ENCODE peak calls at places on chromosomes 2 and 18, in six cellular contexts. M is PC-9, Q is GM23248, L is GM10248, V is putamen, E is brain microvascular endothelial cell. N is an unnamed sample.

GRCh38 chr2:60262178-60262577 is 291.3 kb downstream of the BCL11A start:
- DNase-seq in Q (no peak), E (no peak), M (no peak), L (no peak), V (no peak), N (no peak)

GRCh38 chr2:192194065-192194865 is 468 bp downstream of the TMEFF2 start:
- DNase-seq in M (no peak), V (no peak), E (peak; percentile 4), Q (peak; percentile 68), L (no peak), N (no peak)

GRCh38 chr2:175170679-175171304 is 2.8 kb upstream of the ATF2 start:
- DNase-seq in L (no peak), V (no peak), E (no peak), Q (no peak), M (no peak), N (no peak)

GRCh38 chr2:107529146-107529545 is 297.5 kb upstream of the RGPD4 start:
- DNase-seq in L (no peak), V (no peak), M (no peak), Q (peak; percentile 7), E (no peak), N (no peak)

GRCh38 chr2:178306351-178307073 is 112.2 kb downstream of the OSBPL6 start:
- DNase-seq in E (peak; percentile 55), L (peak; percentile 54), Q (peak; percentile 68), V (no peak), M (peak; percentile 38), N (peak; percentile 69)

GRCh38 chr2:120228503-120228902 is 5.3 kb upstream of the TMEM185B start:
- DNase-seq in L (no peak), M (no peak), Q (no peak), E (no peak), V (no peak), N (no peak)

GRCh38 chr2:149188291-149188690 is 142.1 kb upstream of the LYPD6 start:
- DNase-seq in L (no peak), V (no peak), Q (no peak), M (no peak), E (no peak), N (no peak)

GRCh38 chr2:11457935-11458334 is 8.0 kb downstream of the E2F6 start:
- DNase-seq in E (no peak), V (no peak), M (no peak), L (no peak), Q (no peak), N (no peak)

GRCh38 chr2:88667219-88667618 is 24.3 kb upstream of the RPIA start:
- DNase-seq in V (no peak), Q (no peak), M (no peak), L (no peak), E (no peak), N (no peak)

GRCh38 chr2:77007668-77008067 is 514.5 kb downstream of the LRRTM4 start:
- DNase-seq in E (no peak), Q (no peak), L (no peak), M (no peak), V (no peak), N (no peak)

GRCh38 chr2:150630587-150631235 is 143.2 kb upstream of the RND3 start:
- DNase-seq in Q (peak; percentile 81), V (peak; percentile 42), L (no peak), E (peak; percentile 40), M (no peak), N (no peak)

GRCh38 chr18:61731693-61732376 is 161.0 kb downstream of the RNF152 start:
- DNase-seq in Q (peak; percentile 38), E (no peak), L (no peak), V (no peak), M (no peak), N (no peak)

GRCh38 chr2:240628507-240629418 is 3.5 kb downstream of the GPR35 start:
- DNase-seq in L (no peak), M (no peak), E (no peak), V (no peak), Q (no peak), N (peak; percentile 24)

N was measured in H9.